ENCODE peak calls at places on chromosomes 12 and 14, in seven cellular contexts. W, S, Z, V, B, U and M are unnamed samples.

GRCh38 chr12:108482717-108483212 is 32.3 kb upstream of the FICD start:
- DNase-seq in W (no peak), S (no peak), Z (no peak), V (no peak), B (no peak), U (no peak), M (no peak)

GRCh38 chr14:61524211-61524806 is 171.0 kb upstream of the HIF1A start:
- DNase-seq in W (no peak), S (no peak), Z (no peak), V (no peak), B (no peak), U (no peak), M (no peak)

GRCh38 chr12:124759841-124760508 is 103.7 kb downstream of the SCARB1 start:
- DNase-seq in W (peak), S (no peak), Z (no peak), V (no peak), B (no peak), U (no peak), M (no peak)

GRCh38 chr14:51877807-51878206 is 17.4 kb downstream of the GNG2 start:
- DNase-seq in W (no peak), S (no peak), Z (no peak), V (no peak), B (no peak), U (no peak), M (no peak)

GRCh38 chr14:88043523-88043922 is 38.6 kb downstream of the GPR65 start:
- DNase-seq in W (no peak), S (no peak), Z (no peak), V (no peak), B (no peak), U (no peak), M (no peak)

GRCh38 chr14:100606687-100607610 is 19.7 kb upstream of the BEGAIN start:
- DNase-seq in W (no peak), S (no peak), Z (no peak), V (no peak), B (no peak), U (no peak), M (no peak)

GRCh38 chr14:77158175-77158908 is 16.8 kb upstream of the ZDHHC22 start:
- DNase-seq in W (peak), S (no peak), Z (no peak), V (no peak), B (no peak), U (no peak), M (peak)

GRCh38 chr12:130139971-130140547 is 22.2 kb upstream of the FZD10 start:
- DNase-seq in W (no peak), S (no peak), Z (no peak), V (no peak), B (no peak), U (no peak), M (no peak)

GRCh38 chr12:96981053-96981452 is 74.0 kb downstream of the NEDD1 start:
- DNase-seq in W (peak), S (no peak), Z (no peak), V (no peak), B (no peak), U (no peak), M (peak)

GRCh38 chr12:85468356-85469157 is 188.5 kb downstream of the ALX1 start:
- DNase-seq in W (peak), S (no peak), Z (peak), V (peak), B (no peak), U (peak), M (peak)

GRCh38 chr12:77204055-77204454 is 138.7 kb upstream of the E2F7 start:
- DNase-seq in W (no peak), S (no peak), Z (no peak), V (peak), B (peak), U (no peak), M (no peak)

GRCh38 chr12:60689137-60689536 is 1093.3 kb downstream of the SLC16A7 start:
- DNase-seq in W (no peak), S (no peak), Z (no peak), V (no peak), B (peak), U (no peak), M (no peak)

GRCh38 chr12:78086553-78087362 is 256.1 kb downstream of the NAV3 start:
- DNase-seq in W (no peak), S (no peak), Z (no peak), V (no peak), B (no peak), U (no peak), M (no peak)

GRCh38 chr12:76236640-76237039 is 111.6 kb downstream of the BBS10 start:
- DNase-seq in W (no peak), S (no peak), Z (no peak), V (no peak), B (no peak), U (no peak), M (no peak)